ENCODE peak calls at places on chromosome 13, in six cellular contexts. X is T-helper 9 cell, M is activated T-cell treated with anti-CD3 and anti-CD28 coated beads for 1 hour, O is neural progenitor cell, E is astrocyte of the spinal cord, U is pancreas. A is an unnamed sample.

GRCh38 chr13:108077284-108077683 is 138.1 kb downstream of the LIG4 start:
- DNase-seq in X (no peak), M (no peak), O (no peak), E (no peak), U (no peak), A (no peak)

GRCh38 chr13:95002968-95003813 is 290.8 kb upstream of the SOX21 start:
- DNase-seq in X (no peak), M (no peak), O (peak; percentile 23), E (no peak), U (no peak), A (no peak)

GRCh38 chr13:113123226-113124150 is 889 bp downstream of the F10 start:
- DNase-seq in X (no peak), M (no peak), O (no peak), E (no peak), U (no peak), A (no peak)

GRCh38 chr13:20567881-20568528 is 1.0 kb downstream of the IFT88 start:
- DNase-seq in X (no peak), M (no peak), O (no peak), E (peak; percentile 1), U (no peak), A (no peak)

GRCh38 chr13:43369319-43369718 is 345.9 kb downstream of the DNAJC15 start:
- DNase-seq in X (no peak), M (no peak), O (no peak), E (no peak), U (no peak), A (no peak)

GRCh38 chr13:31955745-31956144 is 75.8 kb upstream of the FRY start:
- DNase-seq in X (no peak), M (no peak), O (no peak), E (no peak), U (no peak), A (no peak)

GRCh38 chr13:114310961-114311360 is 3.3 kb upstream of the CHAMP1 start:
- DNase-seq in X (no peak), M (no peak), O (no peak), E (no peak), U (no peak), A (no peak)

GRCh38 chr13:31947105-31947504 is 84.5 kb upstream of the FRY start:
- DNase-seq in X (no peak), M (no peak), O (peak; percentile 16), E (no peak), U (no peak), A (no peak)

GRCh38 chr13:26184791-26185250 is 37.3 kb downstream of the RNF6 start:
- DNase-seq in X (peak; percentile 59), M (peak; percentile 62), O (peak; percentile 77), E (peak; percentile 74), U (peak; percentile 62), A (peak; percentile 17)

GRCh38 chr13:92413452-92413851 is 813.2 kb upstream of the GPC6 start:
- DNase-seq in X (no peak), M (no peak), O (no peak), E (no peak), U (no peak), A (no peak)

GRCh38 chr13:97282705-97283104 is 60.6 kb downstream of the MBNL2 start:
- DNase-seq in X (no peak), M (no peak), O (no peak), E (no peak), U (no peak), A (no peak)

GRCh38 chr13:51262501-51263211 is 40.5 kb downstream of the FAM124A start:
- DNase-seq in X (no peak), M (no peak), O (peak; percentile 55), E (no peak), U (no peak), A (no peak)

GRCh38 chr13:28493740-28494536 is 990 bp downstream of the FLT1 start:
- DNase-seq in X (no peak), M (no peak), O (peak; percentile 67), E (no peak), U (no peak), A (no peak)

GRCh38 chr13:75864718-75865117 is 228.6 kb downstream of the LMO7 start:
- DNase-seq in X (no peak), M (no peak), O (no peak), E (peak; percentile 61), U (no peak), A (peak; percentile 43)

GRCh38 chr13:62113145-62113544 is 697.5 kb upstream of the PCDH20 start:
- DNase-seq in X (no peak), M (no peak), O (no peak), E (peak; percentile 5), U (no peak), A (no peak)

A was measured in AG09309.